ENCODE peak calls at places on chromosomes 13 and 19, in seven cellular contexts. One of them, this sample, is unnamed.

GRCh38 chr19:40927567-40927966 is 45.5 kb upstream of the CYP2A7 start:
- DNase-seq in bronchial epithelial cell: no peak
- DNase-seq in CD8-positive, alpha-beta T cell: no peak
- DNase-seq in NT2/D1: no peak
- DNase-seq in MM.1S: no peak
- DNase-seq in left lung: no peak
- DNase-seq in psoas muscle: no peak
- DNase-seq in this sample: no peak

GRCh38 chr19:17021793-17022590 is 4.6 kb downstream of the CPAMD8 start:
- DNase-seq in bronchial epithelial cell: peak; percentile 90
- DNase-seq in CD8-positive, alpha-beta T cell: no peak
- DNase-seq in NT2/D1: no peak
- DNase-seq in MM.1S: no peak
- DNase-seq in left lung: no peak
- DNase-seq in psoas muscle: no peak
- DNase-seq in this sample: no peak

GRCh38 chr13:92626274-92626673 is 600.3 kb upstream of the GPC6 start:
- DNase-seq in bronchial epithelial cell: no peak
- DNase-seq in CD8-positive, alpha-beta T cell: no peak
- DNase-seq in NT2/D1: no peak
- DNase-seq in MM.1S: no peak
- DNase-seq in left lung: no peak
- DNase-seq in psoas muscle: no peak
- DNase-seq in this sample: no peak

GRCh38 chr19:36850646-36851442 is at the start of gene ZNF345:
- DNase-seq in bronchial epithelial cell: peak; percentile 89
- DNase-seq in CD8-positive, alpha-beta T cell: peak; percentile 70
- DNase-seq in NT2/D1: peak; percentile 90
- DNase-seq in MM.1S: peak; percentile 82
- DNase-seq in left lung: peak; percentile 90
- DNase-seq in psoas muscle: peak; percentile 94
- DNase-seq in this sample: peak; percentile 95

GRCh38 chr13:34678154-34678553 is 263.9 kb upstream of the NBEA start:
- DNase-seq in bronchial epithelial cell: peak; percentile 82
- DNase-seq in CD8-positive, alpha-beta T cell: no peak
- DNase-seq in NT2/D1: no peak
- DNase-seq in MM.1S: no peak
- DNase-seq in left lung: no peak
- DNase-seq in psoas muscle: no peak
- DNase-seq in this sample: no peak

GRCh38 chr19:15911599-15912237 is 13.8 kb upstream of the CYP4F2 start:
- DNase-seq in bronchial epithelial cell: no peak
- DNase-seq in CD8-positive, alpha-beta T cell: no peak
- DNase-seq in NT2/D1: no peak
- DNase-seq in MM.1S: no peak
- DNase-seq in left lung: peak; percentile 81
- DNase-seq in psoas muscle: no peak
- DNase-seq in this sample: no peak

GRCh38 chr19:15469513-15470297 is 5.4 kb upstream of the RASAL3 start:
- DNase-seq in bronchial epithelial cell: no peak
- DNase-seq in CD8-positive, alpha-beta T cell: no peak
- DNase-seq in NT2/D1: no peak
- DNase-seq in MM.1S: no peak
- DNase-seq in left lung: peak; percentile 84
- DNase-seq in psoas muscle: peak; percentile 58
- DNase-seq in this sample: peak; percentile 37

GRCh38 chr19:46147791-46148288 is at the start of gene IGFL2:
- DNase-seq in bronchial epithelial cell: peak; percentile 61
- DNase-seq in CD8-positive, alpha-beta T cell: no peak
- DNase-seq in NT2/D1: no peak
- DNase-seq in MM.1S: no peak
- DNase-seq in left lung: no peak
- DNase-seq in psoas muscle: no peak
- DNase-seq in this sample: no peak

GRCh38 chr19:2280633-2281264 is 1.2 kb downstream of the PEAK3 start:
- DNase-seq in bronchial epithelial cell: no peak
- DNase-seq in CD8-positive, alpha-beta T cell: no peak
- DNase-seq in NT2/D1: no peak
- DNase-seq in MM.1S: no peak
- DNase-seq in left lung: no peak
- DNase-seq in psoas muscle: no peak
- DNase-seq in this sample: no peak

GRCh38 chr13:41467546-41467945 is 10.2 kb downstream of the RGCC start:
- DNase-seq in bronchial epithelial cell: no peak
- DNase-seq in CD8-positive, alpha-beta T cell: no peak
- DNase-seq in NT2/D1: no peak
- DNase-seq in MM.1S: no peak
- DNase-seq in left lung: no peak
- DNase-seq in psoas muscle: no peak
- DNase-seq in this sample: no peak

GRCh38 chr13:22000191-22000590 is 329.3 kb downstream of the FGF9 start:
- DNase-seq in bronchial epithelial cell: no peak
- DNase-seq in CD8-positive, alpha-beta T cell: no peak
- DNase-seq in NT2/D1: no peak
- DNase-seq in MM.1S: no peak
- DNase-seq in left lung: peak; percentile 31
- DNase-seq in psoas muscle: no peak
- DNase-seq in this sample: no peak

GRCh38 chr13:88887045-88887662 is 1216.0 kb downstream of the SLITRK5 start:
- DNase-seq in bronchial epithelial cell: no peak
- DNase-seq in CD8-positive, alpha-beta T cell: no peak
- DNase-seq in NT2/D1: no peak
- DNase-seq in MM.1S: no peak
- DNase-seq in left lung: peak; percentile 33
- DNase-seq in psoas muscle: peak; percentile 14
- DNase-seq in this sample: peak; percentile 5

GRCh38 chr19:17327654-17328516 is 6.8 kb downstream of the ANO8 start:
- DNase-seq in bronchial epithelial cell: peak; percentile 80
- DNase-seq in CD8-positive, alpha-beta T cell: peak; percentile 39
- DNase-seq in NT2/D1: no peak
- DNase-seq in MM.1S: no peak
- DNase-seq in left lung: peak; percentile 89
- DNase-seq in psoas muscle: no peak
- DNase-seq in this sample: peak; percentile 35

GRCh38 chr19:30393046-30393445 is 20.9 kb downstream of the ZNF536 start:
- DNase-seq in bronchial epithelial cell: no peak
- DNase-seq in CD8-positive, alpha-beta T cell: no peak
- DNase-seq in NT2/D1: no peak
- DNase-seq in MM.1S: no peak
- DNase-seq in left lung: no peak
- DNase-seq in psoas muscle: no peak
- DNase-seq in this sample: no peak

GRCh38 chr19:29596080-29596479 is 10.0 kb upstream of the POP4 start:
- DNase-seq in bronchial epithelial cell: no peak
- DNase-seq in CD8-positive, alpha-beta T cell: no peak
- DNase-seq in NT2/D1: no peak
- DNase-seq in MM.1S: no peak
- DNase-seq in left lung: no peak
- DNase-seq in psoas muscle: no peak
- DNase-seq in this sample: no peak

GRCh38 chr13:114130708-114131580 is 1.5 kb downstream of the RASA3 start:
- DNase-seq in bronchial epithelial cell: peak; percentile 71
- DNase-seq in CD8-positive, alpha-beta T cell: no peak
- DNase-seq in NT2/D1: no peak
- DNase-seq in MM.1S: peak; percentile 78
- DNase-seq in left lung: peak; percentile 86
- DNase-seq in psoas muscle: peak; percentile 90
- DNase-seq in this sample: peak; percentile 80

GRCh38 chr13:110103479-110103878 is 203.5 kb downstream of the COL4A1 start:
- DNase-seq in bronchial epithelial cell: peak; percentile 93
- DNase-seq in CD8-positive, alpha-beta T cell: no peak
- DNase-seq in NT2/D1: no peak
- DNase-seq in MM.1S: no peak
- DNase-seq in left lung: no peak
- DNase-seq in psoas muscle: no peak
- DNase-seq in this sample: no peak

GRCh38 chr13:110102053-110102452 is 204.9 kb downstream of the COL4A1 start:
- DNase-seq in bronchial epithelial cell: no peak
- DNase-seq in CD8-positive, alpha-beta T cell: no peak
- DNase-seq in NT2/D1: no peak
- DNase-seq in MM.1S: no peak
- DNase-seq in left lung: no peak
- DNase-seq in psoas muscle: no peak
- DNase-seq in this sample: no peak

GRCh38 chr13:110103026-110103425 is 203.9 kb downstream of the COL4A1 start:
- DNase-seq in bronchial epithelial cell: no peak
- DNase-seq in CD8-positive, alpha-beta T cell: no peak
- DNase-seq in NT2/D1: no peak
- DNase-seq in MM.1S: no peak
- DNase-seq in left lung: no peak
- DNase-seq in psoas muscle: no peak
- DNase-seq in this sample: no peak

GRCh38 chr13:110097013-110097412 is 209.9 kb downstream of the COL4A1 start:
- DNase-seq in bronchial epithelial cell: peak; percentile 91
- DNase-seq in CD8-positive, alpha-beta T cell: no peak
- DNase-seq in NT2/D1: no peak
- DNase-seq in MM.1S: no peak
- DNase-seq in left lung: no peak
- DNase-seq in psoas muscle: no peak
- DNase-seq in this sample: no peak

DNA sequence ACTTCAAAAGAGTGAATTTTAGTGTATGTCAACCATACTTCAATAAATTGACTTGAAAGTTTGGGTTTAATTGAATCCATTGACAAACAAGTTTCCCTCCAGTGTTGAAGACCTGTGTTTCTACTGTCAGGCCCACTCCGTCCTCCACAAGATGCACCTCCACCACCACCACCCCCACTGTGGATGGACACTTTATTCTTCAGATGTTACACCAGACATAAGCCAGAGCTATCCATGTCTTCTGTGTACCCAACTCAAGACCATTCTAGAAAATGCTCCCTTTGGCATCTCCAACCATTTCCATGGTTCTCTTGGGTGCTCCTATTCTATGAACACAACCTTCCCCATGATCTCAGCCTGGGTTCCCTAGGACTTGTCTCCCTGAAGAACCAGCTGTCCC is 207.0 kb downstream of the COL4A1 start:
- DNase-seq in bronchial epithelial cell: no peak
- DNase-seq in CD8-positive, alpha-beta T cell: no peak
- DNase-seq in NT2/D1: no peak
- DNase-seq in MM.1S: no peak
- DNase-seq in left lung: no peak
- DNase-seq in psoas muscle: no peak
- DNase-seq in this sample: no peak
- H3K4me3 ChIP-seq in bronchial epithelial cell: no peak overlapping the region
- H3K4me3 ChIP-seq in CD8-positive, alpha-beta T cell: no peak overlapping the region
- H3K4me3 ChIP-seq in NT2/D1: no peak overlapping the region
- H3K4me3 ChIP-seq in MM.1S: no peak overlapping the region
- H3K4me3 ChIP-seq in left lung: no peak overlapping the region
- H3K4me3 ChIP-seq in psoas muscle: no peak overlapping the region
- H3K4me3 ChIP-seq in this sample: no peak overlapping the region

GRCh38 chr19:18992696-18993095 is 40.6 kb downstream of the SUGP2 start:
- DNase-seq in bronchial epithelial cell: no peak
- DNase-seq in CD8-positive, alpha-beta T cell: no peak
- DNase-seq in NT2/D1: no peak
- DNase-seq in MM.1S: no peak
- DNase-seq in left lung: no peak
- DNase-seq in psoas muscle: no peak
- DNase-seq in this sample: no peak

GRCh38 chr19:18990128-18990708 is 43.1 kb downstream of the SUGP2 start:
- DNase-seq in bronchial epithelial cell: no peak
- DNase-seq in CD8-positive, alpha-beta T cell: no peak
- DNase-seq in NT2/D1: no peak
- DNase-seq in MM.1S: no peak
- DNase-seq in left lung: no peak
- DNase-seq in psoas muscle: no peak
- DNase-seq in this sample: no peak

GRCh38 chr19:18991050-18991449 is 42.3 kb downstream of the SUGP2 start:
- DNase-seq in bronchial epithelial cell: no peak
- DNase-seq in CD8-positive, alpha-beta T cell: no peak
- DNase-seq in NT2/D1: no peak
- DNase-seq in MM.1S: no peak
- DNase-seq in left lung: no peak
- DNase-seq in psoas muscle: no peak
- DNase-seq in this sample: no peak

GRCh38 chr19:18989316-18989715 is 44.0 kb downstream of the SUGP2 start:
- DNase-seq in bronchial epithelial cell: no peak
- DNase-seq in CD8-positive, alpha-beta T cell: no peak
- DNase-seq in NT2/D1: no peak
- DNase-seq in MM.1S: no peak
- DNase-seq in left lung: no peak
- DNase-seq in psoas muscle: no peak
- DNase-seq in this sample: no peak

GRCh38 chr19:18991468-18991867 is 41.8 kb downstream of the SUGP2 start:
- DNase-seq in bronchial epithelial cell: no peak
- DNase-seq in CD8-positive, alpha-beta T cell: no peak
- DNase-seq in NT2/D1: no peak
- DNase-seq in MM.1S: no peak
- DNase-seq in left lung: no peak
- DNase-seq in psoas muscle: no peak
- DNase-seq in this sample: no peak
- H3K4me3 ChIP-seq in bronchial epithelial cell: no peak overlapping the region
- H3K4me3 ChIP-seq in CD8-positive, alpha-beta T cell: no peak overlapping the region
- H3K4me3 ChIP-seq in NT2/D1: no peak overlapping the region
- H3K4me3 ChIP-seq in MM.1S: no peak overlapping the region
- H3K4me3 ChIP-seq in left lung: no peak overlapping the region
- H3K4me3 ChIP-seq in psoas muscle: no peak overlapping the region
- H3K4me3 ChIP-seq in this sample: no peak overlapping the region

GRCh38 chr13:110044521-110045200 is 258.3 kb upstream of the IRS2 start:
- DNase-seq in bronchial epithelial cell: no peak
- DNase-seq in CD8-positive, alpha-beta T cell: no peak
- DNase-seq in NT2/D1: peak; percentile 6
- DNase-seq in MM.1S: no peak
- DNase-seq in left lung: no peak
- DNase-seq in psoas muscle: no peak
- DNase-seq in this sample: no peak
- H3K4me3 ChIP-seq in bronchial epithelial cell: no peak overlapping the region
- H3K4me3 ChIP-seq in CD8-positive, alpha-beta T cell: no peak overlapping the region
- H3K4me3 ChIP-seq in NT2/D1: no peak overlapping the region
- H3K4me3 ChIP-seq in MM.1S: no peak overlapping the region
- H3K4me3 ChIP-seq in left lung: no peak overlapping the region
- H3K4me3 ChIP-seq in psoas muscle: no peak overlapping the region
- H3K4me3 ChIP-seq in this sample: no peak overlapping the region

DNA sequence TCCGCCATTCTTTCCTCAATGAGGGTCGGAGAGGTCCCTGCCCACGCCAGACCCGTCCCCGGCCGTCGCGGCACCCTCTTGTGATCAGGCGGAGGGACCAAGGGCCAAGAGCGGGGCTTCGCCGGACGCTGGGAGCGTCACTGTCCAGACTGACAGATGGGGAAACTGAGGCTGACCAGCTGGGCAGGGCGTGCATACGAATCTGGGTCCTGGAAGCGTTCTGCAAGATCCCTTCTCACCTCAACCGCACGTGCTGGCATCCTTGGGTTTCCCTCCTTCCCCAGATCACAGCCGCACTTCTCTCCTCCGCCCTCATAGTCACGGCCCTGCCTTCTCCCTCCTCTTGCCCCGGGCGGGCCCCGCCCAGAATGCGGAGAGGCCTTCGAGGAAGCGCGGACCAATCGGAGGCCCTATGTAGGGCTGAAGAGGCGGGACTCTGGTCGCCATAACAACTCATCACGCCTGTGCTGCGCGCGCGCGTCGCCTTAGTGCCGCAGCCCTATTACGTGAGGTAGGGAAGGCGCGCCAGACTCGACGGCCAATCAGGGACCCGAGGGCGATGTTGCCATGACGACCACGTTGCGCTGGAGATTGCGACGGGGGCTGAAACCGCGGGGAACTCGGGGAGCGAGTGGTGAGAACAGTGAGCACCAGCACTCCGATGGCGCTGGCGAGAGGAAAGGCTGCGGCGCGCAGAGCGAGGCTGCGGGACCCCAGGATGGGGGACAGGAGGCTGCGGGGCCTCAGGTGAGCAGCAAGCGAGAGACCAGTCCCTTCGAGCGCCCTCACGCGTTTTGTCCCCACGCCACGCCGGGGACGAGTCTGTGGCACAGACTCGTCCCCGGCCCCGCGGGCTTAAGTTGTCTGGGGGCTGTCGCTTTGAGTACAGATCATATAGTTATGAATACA is 5.7 kb downstream of the RNF225 start:
- DNase-seq in bronchial epithelial cell: peak; percentile 98
- DNase-seq in CD8-positive, alpha-beta T cell: peak; percentile 99
- DNase-seq in NT2/D1: peak; percentile 96
- DNase-seq in MM.1S: no peak
- DNase-seq in left lung: peak; percentile 99
- DNase-seq in psoas muscle: peak; percentile 99
- DNase-seq in this sample: peak; percentile 100
- H3K4me3 ChIP-seq in bronchial epithelial cell: peak overlapping the region; percentile 68
- H3K4me3 ChIP-seq in CD8-positive, alpha-beta T cell: peak overlapping the region; percentile 77
- H3K4me3 ChIP-seq in NT2/D1: peak overlapping the region; percentile 64
- H3K4me3 ChIP-seq in MM.1S: no peak overlapping the region
- H3K4me3 ChIP-seq in left lung: peak overlapping the region; percentile 62
- H3K4me3 ChIP-seq in psoas muscle: peak overlapping the region; percentile 69
- H3K4me3 ChIP-seq in this sample: peak overlapping the region; percentile 65